ENCODE peak calls at places on chromosomes 3 and 15, in five cellular contexts. P is GM23248, L is PC-3, V is hepatocyte, T is HCT116. Y is an unnamed sample.

GRCh38 chr3:58119221-58119620 is 91.6 kb downstream of the DNASE1L3 start:
- DNase-seq in P (no peak), L (no peak), V (no peak), T (no peak), Y (no peak)

GRCh38 chr15:40420793-40421192 is 15.2 kb downstream of the IVD start:
- DNase-seq in P (no peak), L (peak; percentile 96), V (no peak), T (peak; percentile 29), Y (no peak)

GRCh38 chr3:131526801-131527347 is 24.1 kb upstream of the MRPL3 start:
- DNase-seq in P (peak; percentile 76), L (peak; percentile 53), V (peak; percentile 29), T (no peak), Y (no peak)

GRCh38 chr15:49467782-49468181 is 44.7 kb downstream of the FGF7 start:
- DNase-seq in P (peak; percentile 43), L (no peak), V (no peak), T (no peak), Y (no peak)

GRCh38 chr15:79066391-79067090 is 24.0 kb downstream of the RASGRF1 start:
- DNase-seq in P (no peak), L (no peak), V (no peak), T (no peak), Y (no peak)

GRCh38 chr15:89630260-89630659 is 25.0 kb downstream of the KIF7 start:
- DNase-seq in P (no peak), L (no peak), V (no peak), T (no peak), Y (no peak)

GRCh38 chr3:60386311-60386710 is 864.9 kb downstream of the FHIT start:
- DNase-seq in P (no peak), L (no peak), V (no peak), T (no peak), Y (no peak)

GRCh38 chr3:15634671-15635661 is 33.4 kb downstream of the BTD start:
- DNase-seq in P (peak; percentile 72), L (no peak), V (peak; percentile 46), T (no peak), Y (no peak)

GRCh38 chr3:172750069-172750367 is 508 bp upstream of the ECT2 start:
- DNase-seq in P (no peak), L (no peak), V (no peak), T (no peak), Y (no peak)

GRCh38 chr15:77375133-77375532 is 44.8 kb downstream of the PEAK1 start:
- DNase-seq in P (no peak), L (no peak), V (no peak), T (no peak), Y (no peak)

GRCh38 chr3:73259841-73260240 is 198.4 kb downstream of the EBLN2 start:
- DNase-seq in P (peak; percentile 31), L (no peak), V (no peak), T (no peak), Y (no peak)

GRCh38 chr3:13714251-13714916 is 165.5 kb downstream of the FBLN2 start:
- DNase-seq in P (no peak), L (no peak), V (peak; percentile 2), T (no peak), Y (no peak)

GRCh38 chr3:45684327-45684892 is 4.8 kb upstream of the SACM1L start:
- DNase-seq in P (no peak), L (no peak), V (no peak), T (no peak), Y (no peak)

GRCh38 chr3:156675744-156676466 is 1.5 kb downstream of the TIPARP start:
- DNase-seq in P (peak; percentile 97), L (peak; percentile 99), V (peak; percentile 79), T (peak; percentile 59), Y (no peak)

GRCh38 chr3:82087958-82088357 is 326.5 kb upstream of the GBE1 start:
- DNase-seq in P (peak; percentile 92), L (peak; percentile 88), V (peak; percentile 15), T (no peak), Y (no peak)

GRCh38 chr15:100201376-100202280 is 140.1 kb downstream of the ADAMTS17 start:
- DNase-seq in P (no peak), L (no peak), V (no peak), T (no peak), Y (no peak)

GRCh38 chr15:40843183-40843884 is 514 bp upstream of the SPINT1 start:
- DNase-seq in P (no peak), L (no peak), V (peak; percentile 14), T (no peak), Y (no peak)

GRCh38 chr15:63048115-63048985 is 5.8 kb downstream of the TPM1 start:
- DNase-seq in P (peak; percentile 96), L (peak; percentile 85), V (peak; percentile 98), T (peak; percentile 70), Y (peak; percentile 88)

GRCh38 chr3:156659260-156659659 is 15.1 kb upstream of the TIPARP start:
- DNase-seq in P (no peak), L (no peak), V (no peak), T (no peak), Y (peak; percentile 5)

GRCh38 chr3:31732548-31732947 is 199.8 kb downstream of the STT3B start:
- DNase-seq in P (no peak), L (no peak), V (no peak), T (no peak), Y (no peak)

GRCh38 chr3:153740109-153740508 is 381.1 kb upstream of the ARHGEF26 start:
- DNase-seq in P (no peak), L (no peak), V (no peak), T (no peak), Y (no peak)

GRCh38 chr15:38853608-38854007 is 289.0 kb upstream of the RASGRP1 start:
- DNase-seq in P (peak; percentile 54), L (peak; percentile 36), V (peak; percentile 14), T (peak; percentile 24), Y (peak; percentile 14)

GRCh38 chr3:143002083-143002712 is 828 bp downstream of the U2SURP start:
- DNase-seq in P (peak; percentile 68), L (peak; percentile 11), V (peak; percentile 31), T (no peak), Y (peak; percentile 20)

GRCh38 chr3:192901435-192901834 is 16.2 kb downstream of the MB21D2 start:
- DNase-seq in P (peak; percentile 96), L (peak; percentile 96), V (no peak), T (no peak), Y (no peak)

GRCh38 chr3:52090620-52091468 is 34.5 kb upstream of the DUSP7 start:
- DNase-seq in P (no peak), L (no peak), V (no peak), T (no peak), Y (no peak)

GRCh38 chr15:57079907-57080750 is 161.7 kb downstream of the TCF12 start:
- DNase-seq in P (no peak), L (no peak), V (no peak), T (no peak), Y (peak; percentile 54)

GRCh38 chr3:50259432-50260026 is 9.4 kb upstream of the SEMA3B start:
- DNase-seq in P (no peak), L (no peak), V (no peak), T (no peak), Y (no peak)

GRCh38 chr15:33226559-33227181 is 32.2 kb upstream of the FMN1 start:
- DNase-seq in P (peak; percentile 46), L (peak; percentile 81), V (peak; percentile 46), T (peak; percentile 70), Y (peak; percentile 92)

GRCh38 chr15:64938192-64938591 is 26.5 kb downstream of the ANKDD1A start:
- DNase-seq in P (no peak), L (peak; percentile 56), V (no peak), T (peak; percentile 21), Y (peak; percentile 7)

GRCh38 chr3:161821591-161821990 is 325.0 kb downstream of the OTOL1 start:
- DNase-seq in P (no peak), L (peak; percentile 37), V (no peak), T (no peak), Y (no peak)

GRCh38 chr3:129966876-129967275 is 7.6 kb upstream of the TRH start:
- DNase-seq in P (no peak), L (no peak), V (no peak), T (no peak), Y (no peak)
- TF ChIP-seq EZH2phosphoT487 in P (no peak), L (no peak), V (no peak), T (no peak), Y (no peak)

DNA sequence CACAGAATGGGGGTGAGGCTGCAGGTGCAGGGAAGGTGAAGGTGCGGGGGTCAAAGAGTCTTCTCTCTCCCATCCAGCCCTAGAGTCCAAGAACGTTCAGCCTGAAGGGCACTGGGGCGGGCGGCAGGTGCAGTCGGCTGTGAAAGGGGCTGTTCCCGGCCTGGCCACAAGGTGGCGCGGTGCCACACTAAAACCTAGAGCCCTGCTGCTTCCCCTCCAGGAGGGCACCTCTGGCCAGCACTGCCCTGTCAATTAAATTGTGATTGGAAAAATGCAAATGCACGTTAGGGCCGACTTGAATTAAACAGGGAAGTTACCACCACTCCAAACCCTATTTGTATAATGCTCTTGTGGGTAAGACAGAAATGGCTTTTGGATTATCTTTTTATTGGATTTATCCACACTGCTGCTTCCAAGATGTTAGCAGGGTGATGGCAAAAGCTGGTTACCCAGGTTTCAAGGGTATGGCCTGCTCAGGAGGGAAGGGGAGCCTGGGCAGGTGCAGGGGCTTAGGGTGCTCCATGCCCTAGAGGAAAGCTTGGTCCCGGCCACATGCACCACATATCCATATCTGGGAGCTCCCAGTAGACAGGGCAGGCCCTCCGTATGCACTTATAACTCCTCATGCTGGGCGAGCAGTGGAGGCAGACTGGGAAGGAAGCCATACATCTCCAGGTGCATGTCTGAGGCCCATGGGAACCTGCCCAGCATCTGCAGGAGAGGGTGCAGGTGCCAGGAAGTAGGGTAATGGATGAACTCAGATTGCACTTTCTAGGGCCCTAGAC is 119.8 kb downstream of the ADCY5 start:
- DNase-seq in P (peak; percentile 69), L (peak; percentile 86), V (peak; percentile 82), T (peak; percentile 37), Y (peak; percentile 67)
- TF ChIP-seq EZH2 in P (no peak), L (no peak), V (no peak), T (no peak), Y (no peak)

DNA sequence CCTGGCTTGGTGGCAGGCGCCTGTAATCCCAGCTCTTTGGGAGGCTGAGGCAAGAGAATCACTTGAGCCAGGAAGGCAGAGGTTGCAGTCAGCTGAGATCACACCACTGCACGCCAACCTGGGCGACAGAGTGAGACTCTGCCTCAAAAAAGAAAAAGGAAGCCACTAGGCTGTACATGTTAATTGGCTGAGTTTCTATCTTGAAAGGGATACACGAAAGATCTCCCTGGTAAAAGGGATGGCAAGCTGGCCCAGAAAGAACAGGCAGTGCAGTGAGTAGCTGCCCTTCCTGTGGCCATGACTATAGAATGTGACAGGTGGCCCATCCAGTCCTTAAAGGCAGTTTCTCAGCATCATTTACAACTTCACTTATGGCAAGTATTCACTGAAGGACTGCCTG is 12.3 kb downstream of the LRIG1 start:
- DNase-seq in P (no peak), L (no peak), V (no peak), T (no peak), Y (peak; percentile 69)
- H3K4me2 ChIP-seq in P (no peak overlapping the region), L (no peak overlapping the region), V (no peak overlapping the region), T (no peak overlapping the region), Y (peak overlapping the region; percentile 67)

GRCh38 chr3:55746808-55747413 is 259.8 kb upstream of the WNT5A start:
- DNase-seq in P (peak; percentile 46), L (peak; percentile 48), V (no peak), T (no peak), Y (peak; percentile 28)

GRCh38 chr3:55751730-55752129 is 264.6 kb upstream of the WNT5A start:
- DNase-seq in P (no peak), L (no peak), V (no peak), T (no peak), Y (no peak)

GRCh38 chr3:55752911-55753310 is 265.8 kb upstream of the WNT5A start:
- DNase-seq in P (no peak), L (no peak), V (no peak), T (no peak), Y (no peak)

GRCh38 chr3:55749036-55749435 is 261.9 kb upstream of the WNT5A start:
- DNase-seq in P (no peak), L (no peak), V (no peak), T (no peak), Y (no peak)

GRCh38 chr3:55750525-55750924 is 263.4 kb upstream of the WNT5A start:
- DNase-seq in P (peak; percentile 89), L (peak; percentile 97), V (no peak), T (no peak), Y (no peak)
- TF ChIP-seq EZH2phosphoT487 in P (no peak), L (no peak), V (no peak), T (no peak), Y (no peak)

Y was measured in MM.1S.